ENCODE peak calls at places on chromosomes 12 and 14, in nine cellular contexts. E is uterus; K is Kasumi-1; F is endothelial cell; P is activated naive CD8-positive, alpha-beta T cell treated with anti-CD3 and anti-CD28 coated beads, Interleukin-2, amount 10 ng/mL, durations not matched to agents 7 days and 5 days; G is activated naive CD4-positive, alpha-beta T cell treated with anti-CD3 and anti-CD28 coated beads, Interleukin-2, amount 10 ng/mL, durations not matched to agents 7 days and 5 days; C is osteoblast; H is EL; X is central memory CD4-positive, alpha-beta T cell. J is an unnamed sample.

GRCh38 chr12:2198088-2198501 is 145.3 kb downstream of the CACNA1C start:
- DNase-seq in K (no peak), P (no peak), X (no peak), C (no peak), H (peak), E (peak), G (no peak), F (no peak), J (no peak)

GRCh38 chr14:51002406-51002984 is 58.2 kb upstream of the PYGL start:
- DNase-seq in E (no peak), P (no peak), H (no peak), K (no peak), F (no peak), C (no peak), X (no peak), G (no peak), J (no peak)

GRCh38 chr12:79033788-79034187 is 169.2 kb downstream of the SYT1 start:
- DNase-seq in E (no peak), H (no peak), P (no peak), G (no peak), X (no peak), K (no peak), F (no peak), C (no peak), J (no peak)

GRCh38 chr12:15856097-15856982 is 25.8 kb upstream of the STRAP start:
- DNase-seq in H (peak), K (peak), P (no peak), F (peak), E (no peak), G (peak), X (peak), C (no peak), J (peak)

GRCh38 chr12:5960783-5961182 is 15.7 kb upstream of the ANO2 start:
- DNase-seq in G (no peak), K (no peak), H (no peak), P (no peak), F (no peak), X (no peak), C (no peak), E (no peak), J (no peak)

GRCh38 chr14:68111733-68112270 is 292.2 kb downstream of the RAD51B start:
- DNase-seq in C (no peak), G (no peak), H (no peak), P (no peak), E (no peak), X (no peak), K (no peak), F (no peak), J (no peak)

GRCh38 chr12:131139363-131140068 is 185.8 kb downstream of the ADGRD1 start:
- DNase-seq in P (no peak), G (no peak), H (no peak), C (peak), F (no peak), K (no peak), E (no peak), X (no peak), J (no peak)

GRCh38 chr14:65940056-65940735 is 527.7 kb downstream of the FUT8 start:
- DNase-seq in C (no peak), F (peak), X (no peak), K (peak), H (peak), G (peak), E (no peak), P (no peak), J (no peak)

GRCh38 chr12:111624540-111624939 is 25.4 kb upstream of the ATXN2 start:
- DNase-seq in K (no peak), H (no peak), C (no peak), P (no peak), G (no peak), F (no peak), X (no peak), E (no peak), J (no peak)

GRCh38 chr12:80460972-80461371 is 16.9 kb downstream of the PTPRQ start:
- DNase-seq in E (no peak), K (no peak), P (no peak), F (no peak), G (no peak), H (no peak), X (no peak), C (no peak), J (no peak)

GRCh38 chr12:68326720-68327119 is 5.4 kb downstream of the MDM1 start:
- DNase-seq in K (no peak), E (no peak), G (no peak), H (no peak), F (no peak), C (no peak), P (no peak), X (no peak), J (no peak)

GRCh38 chr14:29820785-29821184 is 106.9 kb downstream of the PRKD1 start:
- DNase-seq in C (no peak), F (no peak), P (no peak), H (no peak), K (no peak), X (no peak), G (no peak), E (no peak), J (no peak)

GRCh38 chr14:22465201-22465835 is 123.7 kb downstream of the DAD1 start:
- DNase-seq in C (no peak), K (no peak), E (no peak), G (no peak), P (no peak), H (no peak), X (no peak), F (no peak), J (no peak)

J was measured in AG09319.